ENCODE peak calls at places on chromosomes 4 and X, in nine cellular contexts. R is endodermal cell; X is fibroblast of pulmonary artery; V is stimulated activated CD4-positive, alpha-beta T cell treated with anti-CD3 and anti-CD28 coated beads, Interleukin-4, amount 100 ng/mL, for 24 hours; Z is AG04450; Y is tibial artery; C is activated CD4-positive, CD25-positive, alpha-beta regulatory T cell; G is fibroblast of the aortic adventitia; D is fibroblast of the conjunctiva. P is an unnamed sample.
A peak's percentile ranks its signal among the peaks of the same experiment; 100 is the strongest.

GRCh38 chr4:101853028-101853427 is 62.5 kb downstream of the BANK1 start:
- DNase-seq in R (no peak), X (no peak), V (no peak), Z (no peak), Y (no peak), C (no peak), G (no peak), D (no peak), P (no peak)

GRCh38 chr4:23706972-23707676 is 182.7 kb downstream of the PPARGC1A start:
- DNase-seq in R (no peak), X (no peak), V (no peak), Z (no peak), Y (no peak), C (no peak), G (no peak), D (no peak), P (no peak)

GRCh38 chrX:107978707-107979307 is 3.4 kb downstream of the TEX13B start:
- DNase-seq in R (peak; percentile 71), X (peak; percentile 55), V (no peak), Z (peak; percentile 1), Y (no peak), C (no peak), G (peak; percentile 38), D (peak; percentile 8), P (no peak)

GRCh38 chrX:108437789-108438623 is at the start of gene COL4A6:
- DNase-seq in R (peak; percentile 90), X (no peak), V (no peak), Z (no peak), Y (peak; percentile 60), C (no peak), G (peak; percentile 10), D (no peak), P (no peak)

GRCh38 chr4:123396294-123397275 is at the start of gene SPRY1:
- DNase-seq in R (peak; percentile 96), X (peak; percentile 97), V (peak; percentile 77), Z (no peak), Y (peak; percentile 91), C (peak; percentile 36), G (peak; percentile 92), D (peak; percentile 80), P (peak; percentile 88)

GRCh38 chr4:138522366-138522765 is 280.2 kb upstream of the SLC7A11 start:
- DNase-seq in R (peak; percentile 53), X (peak; percentile 51), V (no peak), Z (no peak), Y (no peak), C (no peak), G (peak; percentile 52), D (no peak), P (no peak)

GRCh38 chr4:150297861-150298474 is 219.7 kb downstream of the DCLK2 start:
- DNase-seq in R (peak; percentile 70), X (peak; percentile 86), V (peak; percentile 33), Z (peak; percentile 38), Y (no peak), C (no peak), G (peak; percentile 85), D (peak; percentile 64), P (peak; percentile 68)

GRCh38 chrX:24870143-24870542 is 145.6 kb downstream of the ARX start:
- DNase-seq in R (no peak), X (peak; percentile 64), V (no peak), Z (no peak), Y (no peak), C (no peak), G (peak; percentile 21), D (no peak), P (no peak)

GRCh38 chr4:7892212-7893019 is 47.2 kb downstream of the AFAP1 start:
- DNase-seq in R (peak; percentile 70), X (peak; percentile 89), V (no peak), Z (peak; percentile 96), Y (no peak), C (no peak), G (peak; percentile 53), D (peak; percentile 43), P (no peak)

GRCh38 chrX:52979568-52979967 is 21.2 kb upstream of the FAM156A start:
- DNase-seq in R (no peak), X (peak; percentile 24), V (no peak), Z (no peak), Y (peak; percentile 65), C (no peak), G (no peak), D (no peak), P (no peak)

GRCh38 chr4:15003891-15004700 is 1.8 kb downstream of the CPEB2 start:
- DNase-seq in R (peak; percentile 81), X (no peak), V (peak; percentile 43), Z (no peak), Y (peak; percentile 75), C (peak; percentile 32), G (no peak), D (no peak), P (peak; percentile 50)

GRCh38 chr4:55635760-55636621 is at the start of gene NMU:
- DNase-seq in R (peak; percentile 85), X (peak; percentile 5), V (peak; percentile 8), Z (no peak), Y (peak; percentile 63), C (no peak), G (no peak), D (no peak), P (peak; percentile 58)

GRCh38 chr4:105627620-105628019 is 75.2 kb downstream of the ARHGEF38 start:
- DNase-seq in R (no peak), X (no peak), V (no peak), Z (no peak), Y (no peak), C (no peak), G (no peak), D (no peak), P (no peak)

GRCh38 chr4:75698162-75698962 is 25.2 kb upstream of the G3BP2 start:
- DNase-seq in R (no peak), X (no peak), V (peak; percentile 11), Z (no peak), Y (no peak), C (no peak), G (no peak), D (no peak), P (peak; percentile 38)

GRCh38 chr4:113699772-113700171 is 61.8 kb downstream of the CAMK2D start:
- DNase-seq in R (no peak), X (no peak), V (no peak), Z (no peak), Y (no peak), C (no peak), G (peak; percentile 23), D (no peak), P (no peak)

P was measured in activated naive CD4-positive, alpha-beta T cell treated with anti-CD3 and anti-CD28 coated beads for 36 hours.